ENCODE peak calls at places on chromosomes 16 and 17, in four cellular contexts. N is K562, I is HepG2, Y is GM12878. A is an unnamed sample.
A peak's percentile ranks its signal among the peaks of the same experiment; 100 is the strongest.

GRCh38 chr17:5861849-5862248 is 208.3 kb upstream of the WSCD1 start:
- DNase-seq in N (no peak), I (no peak), Y (no peak), A (peak; percentile 39)

GRCh38 chr16:67514382-67514828 is 14.2 kb upstream of the RIPOR1 start:
- DNase-seq in N (peak; percentile 57), I (peak; percentile 87), Y (peak; percentile 90), A (peak; percentile 69)

GRCh38 chr16:88815901-88816589 is 4.3 kb upstream of the APRT start:
- DNase-seq in N (peak; percentile 43), I (peak; percentile 35), Y (no peak), A (no peak)

GRCh38 chr16:84735846-84736586 is 36.2 kb downstream of the USP10 start:
- DNase-seq in N (no peak), I (peak; percentile 46), Y (no peak), A (no peak)

GRCh38 chr16:17213974-17214373 is 256.8 kb downstream of the XYLT1 start:
- DNase-seq in N (no peak), I (no peak), Y (no peak), A (no peak)

GRCh38 chr17:78664476-78665384 is 87.5 kb upstream of the DNAH17 start:
- DNase-seq in N (no peak), I (peak; percentile 71), Y (no peak), A (no peak)

GRCh38 chr17:43442711-43443110 is 41.1 kb upstream of the DHX8 start:
- DNase-seq in N (no peak), I (no peak), Y (no peak), A (no peak)

GRCh38 chr17:77681820-77682219 is 276.7 kb upstream of the TNRC6C start:
- DNase-seq in N (no peak), I (no peak), Y (no peak), A (no peak)

GRCh38 chr17:63434951-63435571 is 11.0 kb downstream of the CYB561 start:
- DNase-seq in N (no peak), I (no peak), Y (no peak), A (no peak)

GRCh38 chr17:80470603-80471002 is 5.8 kb downstream of the NPTX1 start:
- DNase-seq in N (no peak), I (no peak), Y (no peak), A (no peak)

GRCh38 chr16:86567701-86568571 is 1.3 kb downstream of the FOXC2 start:
- DNase-seq in N (no peak), I (no peak), Y (no peak), A (no peak)

GRCh38 chr17:7570351-7570750 is 8.6 kb downstream of the SENP3 start:
- DNase-seq in N (no peak), I (no peak), Y (no peak), A (no peak)

GRCh38 chr17:35597604-35598003 is 10.5 kb downstream of the AP2B1 start:
- DNase-seq in N (no peak), I (no peak), Y (no peak), A (no peak)

GRCh38 chr16:56547120-56547948 is 17.5 kb upstream of the MT4 start:
- DNase-seq in N (no peak), I (no peak), Y (no peak), A (peak; percentile 59)

GRCh38 chr17:11251561-11252107 is 10.6 kb downstream of the SHISA6 start:
- DNase-seq in N (no peak), I (no peak), Y (no peak), A (no peak)

GRCh38 chr17:9291912-9292562 is 270.7 kb downstream of the NTN1 start:
- DNase-seq in N (peak; percentile 30), I (peak; percentile 8), Y (no peak), A (peak; percentile 66)

GRCh38 chr17:61310611-61311010 is 89.0 kb upstream of the TBX2 start:
- DNase-seq in N (no peak), I (no peak), Y (no peak), A (no peak)

GRCh38 chr16:57514371-57514770 is 22.0 kb downstream of the CCDC102A start:
- DNase-seq in N (no peak), I (no peak), Y (no peak), A (no peak)

GRCh38 chr17:3963214-3964201 is 729 bp downstream of the ATP2A3 start:
- DNase-seq in N (peak; percentile 36), I (no peak), Y (no peak), A (peak; percentile 71)

GRCh38 chr16:65754799-65755691 is 611.4 kb upstream of the CDH5 start:
- DNase-seq in N (no peak), I (no peak), Y (no peak), A (no peak)

GRCh38 chr17:82255573-82255972 is 17.9 kb downstream of the CSNK1D start:
- DNase-seq in N (no peak), I (no peak), Y (no peak), A (no peak)

GRCh38 chr17:49365667-49366066 is 3.6 kb upstream of the ZNF652 start:
- DNase-seq in N (no peak), I (peak; percentile 56), Y (no peak), A (no peak)
- TF ChIP-seq HDAC2 in N (no peak), I (no peak), Y (no peak), A (no peak)

GRCh38 chr17:48552453-48553189 is 7.7 kb upstream of the HOXB2 start:
- DNase-seq in N (no peak), I (no peak), Y (no peak), A (no peak)
- TF ChIP-seq ATF2 in N (no peak), I (no peak), Y (no peak), A (no peak)

DNA sequence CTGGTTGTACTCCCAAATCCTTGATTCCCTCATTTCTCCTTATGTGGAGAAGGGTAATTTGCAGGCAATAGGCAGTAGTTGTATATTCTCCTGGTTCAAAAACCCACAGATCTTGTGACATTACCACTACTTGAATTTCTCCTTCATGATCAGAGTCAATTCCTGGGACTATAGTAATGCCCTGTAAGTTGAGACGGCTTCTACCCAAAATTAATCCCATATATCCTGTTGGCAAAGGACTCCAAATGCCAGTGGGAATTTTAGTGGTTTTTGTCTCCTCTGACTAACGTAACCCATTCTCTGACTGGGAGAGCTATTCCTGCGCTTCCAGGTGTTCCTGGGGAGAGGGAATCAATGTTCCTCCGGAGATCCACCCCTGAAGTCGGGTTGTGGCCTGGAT is 11.6 kb upstream of the ZNF689 start:
- DNase-seq in N (no peak), I (no peak), Y (no peak), A (no peak)
- TF ChIP-seq HDAC2 in N (no peak), I (no peak), Y (no peak), A (no peak)

GRCh38 chr17:57400648-57401047 is 144.3 kb downstream of the MSI2 start:
- DNase-seq in N (no peak), I (no peak), Y (no peak), A (no peak)
- TF ChIP-seq ATF2 in N (no peak), I (no peak), Y (no peak), A (no peak)